ENCODE peak calls at places on chromosomes 16 and 17, in five cellular contexts. C, K, B, N and V are unnamed samples.

GRCh38 chr16:84503751-84504395 is 586 bp downstream of the MEAK7 start:
- DNase-seq in C (peak), K (no peak), B (no peak), N (no peak), V (peak)

GRCh38 chr16:2079311-2079800 is 31.6 kb downstream of the TSC2 start:
- DNase-seq in C (no peak), K (no peak), B (no peak), N (no peak), V (peak)

GRCh38 chr17:39152134-39152884 is 872 bp upstream of the PLXDC1 start:
- DNase-seq in C (peak), K (no peak), B (peak), N (no peak), V (peak)

GRCh38 chr16:3651461-3652372 is 2.8 kb upstream of the DNASE1 start:
- DNase-seq in C (no peak), K (peak), B (no peak), N (no peak), V (peak)

GRCh38 chr17:28047806-28048205 is 5.3 kb downstream of the NLK start:
- DNase-seq in C (peak), K (no peak), B (no peak), N (no peak), V (peak)

GRCh38 chr17:54992797-54993639 is 24.5 kb downstream of the STXBP4 start:
- DNase-seq in C (no peak), K (no peak), B (no peak), N (peak), V (peak)

GRCh38 chr16:19001788-19002187 is 18.1 kb downstream of the TMC7 start:
- DNase-seq in C (no peak), K (peak), B (no peak), N (no peak), V (no peak)

GRCh38 chr16:29774730-29775129 is 3.3 kb upstream of the ZG16 start:
- DNase-seq in C (no peak), K (no peak), B (no peak), N (no peak), V (no peak)

GRCh38 chr17:11852231-11852630 is 145.0 kb downstream of the ZNF18 start:
- DNase-seq in C (no peak), K (no peak), B (no peak), N (no peak), V (no peak)

GRCh38 chr17:32161506-32162365 is 19.4 kb downstream of the RHOT1 start:
- DNase-seq in C (no peak), K (no peak), B (no peak), N (no peak), V (no peak)

GRCh38 chr17:78717431-78717980 is 64.6 kb downstream of the CYTH1 start:
- DNase-seq in C (peak), K (no peak), B (no peak), N (peak), V (peak)

GRCh38 chr16:48814994-48815393 is 205.0 kb upstream of the N4BP1 start:
- DNase-seq in C (no peak), K (no peak), B (no peak), N (no peak), V (no peak)

GRCh38 chr17:67636841-67637240 is 80.9 kb upstream of the NOL11 start:
- DNase-seq in C (no peak), K (no peak), B (no peak), N (no peak), V (no peak)

GRCh38 chr16:52861614-52862022 is 191.1 kb downstream of the CHD9NB start:
- DNase-seq in C (peak), K (no peak), B (no peak), N (no peak), V (peak)

GRCh38 chr16:50884066-50884860 is 142.4 kb downstream of the CYLD start:
- DNase-seq in C (peak), K (no peak), B (peak), N (no peak), V (peak)

GRCh38 chr16:10088380-10088793 is 93.8 kb downstream of the GRIN2A start:
- DNase-seq in C (no peak), K (peak), B (no peak), N (no peak), V (no peak)

GRCh38 chr17:55421179-55421934 is at the start of gene MMD:
- DNase-seq in C (no peak), K (no peak), B (no peak), N (no peak), V (peak)

GRCh38 chr16:87675111-87675510 is 72.8 kb downstream of the JPH3 start:
- DNase-seq in C (no peak), K (no peak), B (no peak), N (no peak), V (peak)

GRCh38 chr17:14351493-14351892 is 50.6 kb downstream of the HS3ST3B1 start:
- DNase-seq in C (peak), K (no peak), B (no peak), N (no peak), V (no peak)

GRCh38 chr17:43545383-43545632 is 832 bp downstream of the ETV4 start:
- DNase-seq in C (no peak), K (no peak), B (peak), N (no peak), V (no peak)

GRCh38 chr17:76844846-76845245 is 23.4 kb upstream of the MGAT5B start:
- DNase-seq in C (no peak), K (no peak), B (no peak), N (no peak), V (no peak)

GRCh38 chr16:11194913-11195312 is 61.1 kb downstream of the SOCS1 start:
- DNase-seq in C (no peak), K (no peak), B (no peak), N (no peak), V (no peak)

GRCh38 chr17:45108595-45109521 is 23.5 kb downstream of the PLCD3 start:
- DNase-seq in C (no peak), K (no peak), B (no peak), N (no peak), V (peak)

GRCh38 chr16:24834459-24835335 is 11.1 kb upstream of the SLC5A11 start:
- DNase-seq in C (peak), K (no peak), B (no peak), N (peak), V (peak)

GRCh38 chr17:63512896-63513644 is 10.1 kb upstream of the KCNH6 start:
- DNase-seq in C (no peak), K (no peak), B (no peak), N (peak), V (no peak)

GRCh38 chr17:82734987-82735866 is at the start of gene FN3K:
- DNase-seq in C (peak), K (peak), B (peak), N (no peak), V (peak)